ENCODE peak calls at places on chromosomes 2 and 18, in nine cellular contexts. One of them, this sample, is unnamed.

GRCh38 chr2:72274284-72274869 is 126.7 kb upstream of the CYP26B1 start:
- DNase-seq in HFFc6: no peak
- DNase-seq in breast epithelium: no peak
- DNase-seq in activated naive CD4-positive, alpha-beta T cell treated with anti-CD3 and anti-CD28 coated beads, Interleukin-2, amount 50 U/mL, for 16 hours: no peak
- DNase-seq in A549: peak; percentile 82
- DNase-seq in MM.1S: no peak
- DNase-seq in endothelial cell: no peak
- DNase-seq in fibroblast of the conjunctiva: no peak
- DNase-seq in T-cell: no peak
- DNase-seq in this sample: no peak

GRCh38 chr2:141055526-141055925 is 1075.3 kb downstream of the LRP1B start:
- DNase-seq in HFFc6: peak; percentile 67
- DNase-seq in breast epithelium: no peak
- DNase-seq in activated naive CD4-positive, alpha-beta T cell treated with anti-CD3 and anti-CD28 coated beads, Interleukin-2, amount 50 U/mL, for 16 hours: no peak
- DNase-seq in A549: no peak
- DNase-seq in MM.1S: no peak
- DNase-seq in endothelial cell: no peak
- DNase-seq in fibroblast of the conjunctiva: no peak
- DNase-seq in T-cell: no peak
- DNase-seq in this sample: no peak

GRCh38 chr2:75959724-75960123 is 249.0 kb upstream of the GCFC2 start:
- DNase-seq in HFFc6: no peak
- DNase-seq in breast epithelium: no peak
- DNase-seq in activated naive CD4-positive, alpha-beta T cell treated with anti-CD3 and anti-CD28 coated beads, Interleukin-2, amount 50 U/mL, for 16 hours: no peak
- DNase-seq in A549: no peak
- DNase-seq in MM.1S: no peak
- DNase-seq in endothelial cell: no peak
- DNase-seq in fibroblast of the conjunctiva: no peak
- DNase-seq in T-cell: no peak
- DNase-seq in this sample: no peak

GRCh38 chr2:224412064-224412921 is 10.4 kb upstream of the FAM124B start:
- DNase-seq in HFFc6: peak; percentile 60
- DNase-seq in breast epithelium: no peak
- DNase-seq in activated naive CD4-positive, alpha-beta T cell treated with anti-CD3 and anti-CD28 coated beads, Interleukin-2, amount 50 U/mL, for 16 hours: no peak
- DNase-seq in A549: no peak
- DNase-seq in MM.1S: no peak
- DNase-seq in endothelial cell: no peak
- DNase-seq in fibroblast of the conjunctiva: peak; percentile 27
- DNase-seq in T-cell: no peak
- DNase-seq in this sample: no peak

GRCh38 chr2:5666798-5667197 is 25.4 kb upstream of the SOX11 start:
- DNase-seq in HFFc6: no peak
- DNase-seq in breast epithelium: no peak
- DNase-seq in activated naive CD4-positive, alpha-beta T cell treated with anti-CD3 and anti-CD28 coated beads, Interleukin-2, amount 50 U/mL, for 16 hours: no peak
- DNase-seq in A549: no peak
- DNase-seq in MM.1S: no peak
- DNase-seq in endothelial cell: no peak
- DNase-seq in fibroblast of the conjunctiva: no peak
- DNase-seq in T-cell: no peak
- DNase-seq in this sample: no peak

GRCh38 chr2:101151141-101151858 is at the start of gene TBC1D8:
- DNase-seq in HFFc6: peak; percentile 58
- DNase-seq in breast epithelium: peak; percentile 85
- DNase-seq in activated naive CD4-positive, alpha-beta T cell treated with anti-CD3 and anti-CD28 coated beads, Interleukin-2, amount 50 U/mL, for 16 hours: peak; percentile 60
- DNase-seq in A549: peak; percentile 82
- DNase-seq in MM.1S: peak; percentile 70
- DNase-seq in endothelial cell: peak; percentile 96
- DNase-seq in fibroblast of the conjunctiva: peak; percentile 49
- DNase-seq in T-cell: no peak
- DNase-seq in this sample: peak; percentile 59

GRCh38 chr2:10161961-10162441 is 39.5 kb downstream of the RRM2 start:
- DNase-seq in HFFc6: no peak
- DNase-seq in breast epithelium: no peak
- DNase-seq in activated naive CD4-positive, alpha-beta T cell treated with anti-CD3 and anti-CD28 coated beads, Interleukin-2, amount 50 U/mL, for 16 hours: no peak
- DNase-seq in A549: no peak
- DNase-seq in MM.1S: no peak
- DNase-seq in endothelial cell: no peak
- DNase-seq in fibroblast of the conjunctiva: no peak
- DNase-seq in T-cell: no peak
- DNase-seq in this sample: no peak

GRCh38 chr2:114661926-114662670 is 219.7 kb downstream of the DPP10 start:
- DNase-seq in HFFc6: no peak
- DNase-seq in breast epithelium: peak; percentile 47
- DNase-seq in activated naive CD4-positive, alpha-beta T cell treated with anti-CD3 and anti-CD28 coated beads, Interleukin-2, amount 50 U/mL, for 16 hours: peak; percentile 15
- DNase-seq in A549: peak; percentile 10
- DNase-seq in MM.1S: no peak
- DNase-seq in endothelial cell: peak; percentile 5
- DNase-seq in fibroblast of the conjunctiva: no peak
- DNase-seq in T-cell: no peak
- DNase-seq in this sample: no peak

GRCh38 chr2:43024515-43024962 is 201.9 kb downstream of the ZFP36L2 start:
- DNase-seq in HFFc6: peak; percentile 18
- DNase-seq in breast epithelium: no peak
- DNase-seq in activated naive CD4-positive, alpha-beta T cell treated with anti-CD3 and anti-CD28 coated beads, Interleukin-2, amount 50 U/mL, for 16 hours: peak; percentile 34
- DNase-seq in A549: peak; percentile 57
- DNase-seq in MM.1S: peak; percentile 9
- DNase-seq in endothelial cell: peak; percentile 78
- DNase-seq in fibroblast of the conjunctiva: peak; percentile 34
- DNase-seq in T-cell: no peak
- DNase-seq in this sample: no peak

GRCh38 chr2:60520477-60520876 is 33.0 kb downstream of the BCL11A start:
- DNase-seq in HFFc6: no peak
- DNase-seq in breast epithelium: no peak
- DNase-seq in activated naive CD4-positive, alpha-beta T cell treated with anti-CD3 and anti-CD28 coated beads, Interleukin-2, amount 50 U/mL, for 16 hours: no peak
- DNase-seq in A549: no peak
- DNase-seq in MM.1S: no peak
- DNase-seq in endothelial cell: no peak
- DNase-seq in fibroblast of the conjunctiva: no peak
- DNase-seq in T-cell: no peak
- DNase-seq in this sample: no peak

GRCh38 chr2:75560768-75561565 is at the start of gene EVA1A:
- DNase-seq in HFFc6: peak; percentile 70
- DNase-seq in breast epithelium: no peak
- DNase-seq in activated naive CD4-positive, alpha-beta T cell treated with anti-CD3 and anti-CD28 coated beads, Interleukin-2, amount 50 U/mL, for 16 hours: peak; percentile 15
- DNase-seq in A549: peak; percentile 33
- DNase-seq in MM.1S: peak; percentile 20
- DNase-seq in endothelial cell: peak; percentile 65
- DNase-seq in fibroblast of the conjunctiva: peak; percentile 62
- DNase-seq in T-cell: no peak
- DNase-seq in this sample: no peak

GRCh38 chr2:211455225-211455841 is 898.9 kb downstream of the CPS1 start:
- DNase-seq in HFFc6: peak; percentile 27
- DNase-seq in breast epithelium: no peak
- DNase-seq in activated naive CD4-positive, alpha-beta T cell treated with anti-CD3 and anti-CD28 coated beads, Interleukin-2, amount 50 U/mL, for 16 hours: no peak
- DNase-seq in A549: peak; percentile 44
- DNase-seq in MM.1S: peak; percentile 33
- DNase-seq in endothelial cell: peak; percentile 53
- DNase-seq in fibroblast of the conjunctiva: peak; percentile 9
- DNase-seq in T-cell: no peak
- DNase-seq in this sample: no peak

GRCh38 chr2:111072220-111072871 is 48.4 kb upstream of the BCL2L11 start:
- DNase-seq in HFFc6: peak; percentile 67
- DNase-seq in breast epithelium: no peak
- DNase-seq in activated naive CD4-positive, alpha-beta T cell treated with anti-CD3 and anti-CD28 coated beads, Interleukin-2, amount 50 U/mL, for 16 hours: no peak
- DNase-seq in A549: peak; percentile 44
- DNase-seq in MM.1S: no peak
- DNase-seq in endothelial cell: no peak
- DNase-seq in fibroblast of the conjunctiva: peak; percentile 74
- DNase-seq in T-cell: no peak
- DNase-seq in this sample: no peak

GRCh38 chr18:69267895-69268294 is 132.8 kb upstream of the DOK6 start:
- DNase-seq in HFFc6: no peak
- DNase-seq in breast epithelium: no peak
- DNase-seq in activated naive CD4-positive, alpha-beta T cell treated with anti-CD3 and anti-CD28 coated beads, Interleukin-2, amount 50 U/mL, for 16 hours: no peak
- DNase-seq in A549: no peak
- DNase-seq in MM.1S: no peak
- DNase-seq in endothelial cell: no peak
- DNase-seq in fibroblast of the conjunctiva: no peak
- DNase-seq in T-cell: no peak
- DNase-seq in this sample: no peak

This sample was measured in activated T-helper 2 cell treated with anti-CD3 and anti-CD28 coated beads, Interferon-gamma antibody, Interleukin-2, Interleukin-4, amounts not matched to agents 10 μg/mL and 5 μg/mL and 100 μg/mL, durations not matched to agents 14 hours and 24 hours and 36 hours.